ENCODE peak calls at places on chromosomes 3 and 15, in seven cellular contexts. Z is GM12878, J is Panc1, F is fibroblast of lung, E is transverse colon, N is left ventricle myocardium inferior, G is heart left ventricle. S is an unnamed sample. For H3K4me1, the result is how much of the 10 kb centered on the place peaks cover.

GRCh38 chr3:60228823-60229222 is 1022.4 kb downstream of the FHIT start:
- DNase-seq in Z (no peak), J (no peak), F (no peak), E (no peak), N (no peak), G (no peak), S (no peak)

GRCh38 chr3:30458376-30458775 is 148.0 kb upstream of the TGFBR2 start:
- DNase-seq in Z (no peak), J (no peak), F (no peak), E (no peak), N (no peak), G (no peak), S (no peak)

GRCh38 chr3:55343486-55344357 is 143.4 kb downstream of the WNT5A start:
- DNase-seq in Z (no peak), J (no peak), F (peak), E (no peak), N (no peak), G (no peak), S (no peak)

GRCh38 chr3:151816091-151816604 is 2.2 kb downstream of the AADAC start:
- DNase-seq in Z (no peak), J (no peak), F (peak), E (peak), N (no peak), G (no peak), S (no peak)

GRCh38 chr3:115670911-115671310 is 47.6 kb downstream of the GAP43 start:
- DNase-seq in Z (no peak), J (no peak), F (peak), E (no peak), N (no peak), G (no peak), S (no peak)

GRCh38 chr15:55389276-55389631 is 18.9 kb downstream of the CCPG1 start:
- DNase-seq in Z (no peak), J (peak), F (peak), E (no peak), N (no peak), G (no peak), S (no peak)

GRCh38 chr3:36993326-36994283 is at the start of gene MLH1:
- DNase-seq in Z (peak), J (peak), F (peak), E (peak), N (peak), G (peak), S (peak)

GRCh38 chr15:73338058-73338457 is 30.7 kb downstream of the HCN4 start:
- DNase-seq in Z (no peak), J (no peak), F (no peak), E (no peak), N (no peak), G (no peak), S (no peak)

GRCh38 chr3:353191-353739 is 156.7 kb downstream of the CHL1 start:
- DNase-seq in Z (no peak), J (no peak), F (no peak), E (no peak), N (no peak), G (no peak), S (no peak)

GRCh38 chr3:355622-356021 is 159.1 kb downstream of the CHL1 start:
- DNase-seq in Z (no peak), J (no peak), F (peak), E (peak), N (no peak), G (no peak), S (no peak)

GRCh38 chr3:354433-354832 is 157.9 kb downstream of the CHL1 start:
- DNase-seq in Z (peak), J (peak), F (peak), E (peak), N (no peak), G (no peak), S (peak)

GRCh38 chr3:359672-360071 is 163.1 kb downstream of the CHL1 start:
- DNase-seq in Z (no peak), J (no peak), F (no peak), E (no peak), N (no peak), G (no peak), S (no peak)

DNA sequence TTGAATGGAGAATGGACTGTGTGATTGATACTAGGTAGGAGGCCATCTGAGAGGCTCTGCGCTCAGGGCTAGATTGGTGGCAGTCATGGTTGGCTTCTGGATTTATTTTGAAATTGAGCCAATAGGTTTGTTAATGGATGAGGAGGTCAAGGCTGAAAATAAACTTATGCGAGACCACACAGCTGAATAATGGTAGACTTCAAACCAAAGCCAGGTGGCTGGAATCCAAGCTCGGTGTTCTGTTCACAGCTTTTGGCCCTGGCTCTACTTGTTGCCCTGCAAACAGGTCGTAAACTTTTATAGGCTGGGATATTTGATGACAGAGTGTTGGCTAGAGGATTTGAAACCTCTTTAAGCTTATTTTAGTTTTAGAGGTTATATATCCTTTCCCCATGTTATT is 160.4 kb downstream of the CHL1 start:
- DNase-seq in Z (no peak), J (no peak), F (peak), E (peak), N (peak), G (peak), S (no peak)
- H3K4me1 ChIP-seq in Z (under half), J (under half), F (under half), E (under half), N (under half), G (under half), S (under half)

GRCh38 chr15:56654216-56654615 is 79.1 kb downstream of the ZNF280D start:
- DNase-seq in Z (no peak), J (no peak), F (no peak), E (no peak), N (no peak), G (no peak), S (no peak)

GRCh38 chr15:56659197-56659596 is 74.1 kb downstream of the ZNF280D start:
- DNase-seq in Z (no peak), J (no peak), F (no peak), E (no peak), N (no peak), G (no peak), S (no peak)

GRCh38 chr15:56653082-56653481 is 80.2 kb downstream of the ZNF280D start:
- DNase-seq in Z (no peak), J (no peak), F (no peak), E (no peak), N (no peak), G (no peak), S (no peak)

GRCh38 chr15:56654624-56655023 is 78.7 kb downstream of the ZNF280D start:
- DNase-seq in Z (no peak), J (no peak), F (peak), E (no peak), N (no peak), G (no peak), S (no peak)

GRCh38 chr15:56653787-56654186 is 79.5 kb downstream of the ZNF280D start:
- DNase-seq in Z (no peak), J (no peak), F (no peak), E (no peak), N (no peak), G (no peak), S (no peak)
- H3K27ac ChIP-seq in Z (no peak), J (no peak), F (no peak), E (no peak), N (no peak), G (no peak), S (no peak)

GRCh38 chr15:56967336-56967735 is 48.9 kb downstream of the TCF12 start:
- DNase-seq in Z (no peak), J (no peak), F (no peak), E (no peak), N (no peak), G (no peak), S (no peak)
- H3K4me1 ChIP-seq in Z (under half), J (under half), F (under half), E (under half), N (half or more), G (under half), S (under half)

GRCh38 chr3:45939341-45939771 is 3.9 kb upstream of the CXCR6 start:
- DNase-seq in Z (no peak), J (no peak), F (no peak), E (no peak), N (no peak), G (no peak), S (no peak)
- H3K27ac ChIP-seq in Z (no peak), J (no peak), F (no peak), E (no peak), N (peak), G (no peak), S (no peak)

GRCh38 chr15:74399511-74400312 is 32.3 kb upstream of the CYP11A1 start:
- DNase-seq in Z (no peak), J (no peak), F (peak), E (peak), N (no peak), G (no peak), S (peak)

GRCh38 chr15:74400313-74400850 is 32.9 kb upstream of the CYP11A1 start:
- DNase-seq in Z (no peak), J (no peak), F (peak), E (no peak), N (no peak), G (no peak), S (no peak)

GRCh38 chr15:74397239-74398068 is 30.0 kb upstream of the CYP11A1 start:
- DNase-seq in Z (peak), J (no peak), F (no peak), E (peak), N (no peak), G (no peak), S (no peak)

GRCh38 chr15:74398183-74398582 is 30.7 kb upstream of the CYP11A1 start:
- DNase-seq in Z (no peak), J (no peak), F (no peak), E (no peak), N (no peak), G (no peak), S (no peak)

DNA sequence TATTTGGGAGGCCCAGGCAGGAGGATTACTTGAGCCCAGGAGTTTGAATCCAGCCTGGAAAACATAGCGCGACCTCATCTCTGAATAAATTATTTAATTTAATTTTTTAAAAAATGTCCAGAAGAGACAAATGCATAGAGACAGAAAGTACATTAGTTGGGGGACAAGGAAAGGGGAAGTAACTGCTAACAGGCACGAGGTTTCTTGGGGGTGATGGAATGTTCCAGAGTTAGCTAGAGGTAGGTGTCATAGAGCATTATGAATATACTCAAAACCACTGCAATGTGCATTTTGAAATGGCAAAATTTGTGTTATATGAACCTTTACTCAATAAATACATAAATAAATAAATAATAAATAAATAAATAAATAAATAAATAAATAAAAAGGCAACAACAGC is 31.7 kb upstream of the CYP11A1 start:
- DNase-seq in Z (no peak), J (no peak), F (no peak), E (no peak), N (no peak), G (no peak), S (no peak)
- H3K4me1 ChIP-seq in Z (half or more), J (under half), F (under half), E (under half), N (under half), G (under half), S (under half)